ENCODE peak calls at places on chromosomes 6 and 20, in five cellular contexts. W is cardiac muscle cell, Q is stomach, A is mucosa of descending colon, P is pancreas. H is an unnamed sample.

GRCh38 chr6:89409461-89410035 is 2.5 kb downstream of the RRAGD start:
- DNase-seq in W (no peak), Q (no peak), A (no peak), P (no peak), H (no peak)

GRCh38 chr20:497979-498378 is 35.6 kb upstream of the TBC1D20 start:
- DNase-seq in W (no peak), Q (no peak), A (no peak), P (no peak), H (no peak)

GRCh38 chr6:7532232-7532631 is 9.2 kb upstream of the DSP start:
- DNase-seq in W (no peak), Q (peak), A (peak), P (peak), H (no peak)

GRCh38 chr6:12203001-12203400 is 87.2 kb upstream of the EDN1 start:
- DNase-seq in W (peak), Q (no peak), A (no peak), P (no peak), H (no peak)

GRCh38 chr6:26351544-26351953 is 13.4 kb upstream of the BTN3A2 start:
- DNase-seq in W (peak), Q (no peak), A (no peak), P (no peak), H (no peak)

GRCh38 chr6:72811971-72812421 is 190.1 kb downstream of the KCNQ5 start:
- DNase-seq in W (peak), Q (no peak), A (no peak), P (no peak), H (no peak)

GRCh38 chr20:59248031-59248684 is 52.3 kb upstream of the EDN3 start:
- DNase-seq in W (no peak), Q (no peak), A (no peak), P (no peak), H (no peak)

GRCh38 chr6:13058043-13058442 is 270.3 kb downstream of the TBC1D7 start:
- DNase-seq in W (no peak), Q (no peak), A (no peak), P (no peak), H (no peak)

GRCh38 chr20:63834545-63834880 is 3.4 kb upstream of the ZBTB46 start:
- DNase-seq in W (no peak), Q (no peak), A (no peak), P (no peak), H (peak)

GRCh38 chr6:26183581-26184408 is 96.6 kb downstream of the HFE start:
- DNase-seq in W (peak), Q (peak), A (peak), P (peak), H (peak)

GRCh38 chr20:35319206-35320197 is 27.3 kb upstream of the FAM83C start:
- DNase-seq in W (no peak), Q (no peak), A (no peak), P (no peak), H (no peak)

GRCh38 chr20:38804682-38805501 is 605 bp upstream of the PPP1R16B start:
- DNase-seq in W (peak), Q (peak), A (peak), P (no peak), H (no peak)

GRCh38 chr6:106474476-106474875 is 114.0 kb downstream of the CRYBG1 start:
- DNase-seq in W (peak), Q (no peak), A (no peak), P (no peak), H (no peak)
- TF ChIP-seq CTCF in W (no peak), Q (no peak), A (no peak), P (no peak), H (no peak)

DNA sequence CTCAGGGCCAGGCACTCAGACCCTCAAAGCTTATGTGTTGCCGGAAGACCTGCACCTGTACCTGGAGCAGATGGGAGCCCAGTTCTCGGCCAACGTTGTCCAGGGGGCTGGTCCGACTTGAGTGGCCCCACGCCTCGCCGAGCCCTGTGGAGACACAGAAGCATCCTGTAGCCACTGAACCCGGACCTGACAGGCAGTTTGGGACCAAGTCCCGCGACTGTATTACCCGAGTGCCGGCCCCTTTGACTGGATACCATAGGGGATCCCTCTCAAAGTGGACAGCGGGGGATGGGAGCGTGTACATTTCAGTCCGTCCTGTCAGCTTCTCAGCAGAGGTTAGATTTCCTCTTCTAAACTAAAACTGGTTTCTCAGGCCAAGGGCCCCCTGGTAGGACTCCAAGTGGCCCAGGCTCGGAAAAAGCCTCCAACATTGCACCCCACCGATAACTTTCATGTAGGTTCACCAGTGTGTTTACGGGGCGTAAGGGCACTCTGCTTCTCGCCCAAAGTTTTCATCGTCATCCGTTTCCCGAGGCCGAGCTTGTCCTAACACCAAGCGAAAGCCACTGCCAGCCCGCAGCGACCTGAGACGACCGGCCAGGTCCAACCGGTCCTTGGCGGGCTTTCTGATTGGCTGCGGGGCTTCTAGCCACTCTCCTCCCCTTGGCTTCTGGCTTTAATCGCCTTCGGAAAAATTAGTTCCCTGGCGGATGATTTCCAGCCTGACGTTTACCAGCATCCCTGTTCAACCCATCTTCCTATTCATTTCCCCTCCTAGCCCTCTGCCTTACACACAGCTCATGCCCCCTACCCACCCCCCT is 10.8 kb downstream of the SIM1 start:
- DNase-seq in W (no peak), Q (no peak), A (no peak), P (peak), H (no peak)
- H3K4me3 ChIP-seq in W (no peak), Q (no peak), A (no peak), P (no peak), H (no peak)

GRCh38 chr6:161444464-161444863 is 170.6 kb upstream of the AGPAT4 start:
- DNase-seq in W (peak), Q (no peak), A (no peak), P (peak), H (peak)
- TF ChIP-seq CTCF in W (peak), Q (peak), A (no peak), P (no peak), H (peak)

DNA sequence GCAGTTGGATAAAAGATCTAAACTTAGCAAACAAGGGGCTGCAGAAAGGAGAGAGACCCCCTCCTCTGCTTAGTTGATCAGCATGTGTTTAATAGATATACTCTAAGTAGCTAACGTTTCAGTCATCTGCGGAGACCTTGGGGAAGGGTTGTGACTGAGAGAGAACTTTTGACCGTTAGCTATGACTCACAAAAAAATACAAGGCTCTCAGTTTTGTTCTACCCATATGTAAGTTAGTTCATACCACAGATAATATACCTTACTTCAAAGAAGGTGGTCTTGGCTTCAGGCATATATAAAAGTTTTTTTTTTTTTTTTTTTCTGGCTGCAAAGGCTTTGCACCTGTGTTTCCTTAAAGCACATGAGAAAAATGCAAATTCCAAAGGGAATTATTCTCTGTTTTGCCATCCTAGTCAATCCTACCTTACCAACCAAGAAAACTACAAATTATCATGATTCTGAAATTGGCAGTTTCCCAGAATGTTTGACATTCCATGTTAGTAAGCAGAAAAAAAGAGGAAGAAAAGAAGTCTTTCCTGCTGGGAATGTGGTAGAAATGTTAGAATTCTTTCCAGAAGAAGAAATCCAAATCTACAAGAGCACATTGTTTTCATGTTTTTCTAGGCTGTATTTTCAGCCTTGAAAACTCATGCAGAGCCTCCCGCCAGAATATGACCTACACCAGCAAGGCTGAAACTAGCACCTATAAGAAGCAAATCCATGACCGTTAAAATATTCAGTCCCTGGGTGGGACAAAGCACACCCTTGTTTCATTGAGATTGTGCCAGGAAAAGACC is 259.1 kb downstream of the GJA1 start:
- DNase-seq in W (peak), Q (no peak), A (no peak), P (no peak), H (no peak)
- H3K4me3 ChIP-seq in W (no peak), Q (no peak), A (no peak), P (no peak), H (no peak)

DNA sequence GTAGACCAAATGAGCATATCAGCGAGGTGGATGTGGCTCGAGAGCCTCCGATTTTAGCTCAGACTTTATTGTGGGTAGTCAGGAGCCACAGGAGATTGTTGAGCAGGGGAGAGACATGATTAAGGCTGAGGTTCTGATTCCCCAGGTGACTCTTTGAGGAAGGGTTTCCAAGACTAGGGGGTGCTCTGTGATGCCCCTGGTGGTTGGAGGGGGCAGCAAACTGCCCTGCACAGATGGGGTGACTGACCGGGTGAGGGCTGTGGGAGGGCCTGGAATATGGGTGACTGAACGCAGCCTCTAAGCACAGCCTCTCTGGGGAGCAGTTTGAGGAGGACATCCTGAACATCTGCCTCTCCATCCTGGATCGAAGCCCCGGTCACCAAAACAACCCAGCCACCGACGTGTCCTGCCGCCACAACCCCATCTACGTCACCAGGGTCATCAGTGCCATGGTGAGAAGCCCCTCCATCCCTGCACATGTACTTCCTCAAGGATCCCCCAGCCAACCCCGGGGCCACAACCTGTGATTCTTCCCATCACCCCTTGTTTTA is 17.0 kb downstream of the TGM6 start:
- DNase-seq in W (no peak), Q (no peak), A (no peak), P (no peak), H (no peak)
- TF ChIP-seq CTCF in W (no peak), Q (no peak), A (no peak), P (no peak), H (no peak)

GRCh38 chr6:140537211-140537610 is 1162.8 kb upstream of the CITED2 start:
- DNase-seq in W (no peak), Q (no peak), A (no peak), P (no peak), H (no peak)
- H3K4me3 ChIP-seq in W (no peak), Q (no peak), A (no peak), P (no peak), H (no peak)

DNA sequence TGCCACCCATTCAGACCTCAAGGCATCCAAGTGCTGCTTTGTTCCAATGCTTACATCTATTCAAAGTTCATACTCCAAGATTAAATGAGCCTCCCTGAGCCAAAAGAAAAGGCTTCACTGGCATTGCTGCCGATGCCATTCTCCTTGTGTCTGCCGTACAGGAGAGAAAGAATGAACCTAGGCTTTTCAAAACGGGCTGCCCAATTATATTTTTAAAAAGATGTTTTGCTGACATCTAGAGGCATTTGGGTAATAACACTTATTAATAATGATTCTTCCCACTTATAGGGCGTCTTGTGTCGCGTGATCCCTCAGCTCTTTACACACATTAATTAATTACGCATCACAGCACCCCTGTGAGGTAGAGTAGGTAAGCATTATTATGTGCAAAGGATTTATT is 545.6 kb downstream of the PKHD1 start:
- DNase-seq in W (no peak), Q (no peak), A (no peak), P (no peak), H (no peak)
- TF ChIP-seq CTCF in W (no peak), Q (no peak), A (no peak), P (no peak), H (peak)

DNA sequence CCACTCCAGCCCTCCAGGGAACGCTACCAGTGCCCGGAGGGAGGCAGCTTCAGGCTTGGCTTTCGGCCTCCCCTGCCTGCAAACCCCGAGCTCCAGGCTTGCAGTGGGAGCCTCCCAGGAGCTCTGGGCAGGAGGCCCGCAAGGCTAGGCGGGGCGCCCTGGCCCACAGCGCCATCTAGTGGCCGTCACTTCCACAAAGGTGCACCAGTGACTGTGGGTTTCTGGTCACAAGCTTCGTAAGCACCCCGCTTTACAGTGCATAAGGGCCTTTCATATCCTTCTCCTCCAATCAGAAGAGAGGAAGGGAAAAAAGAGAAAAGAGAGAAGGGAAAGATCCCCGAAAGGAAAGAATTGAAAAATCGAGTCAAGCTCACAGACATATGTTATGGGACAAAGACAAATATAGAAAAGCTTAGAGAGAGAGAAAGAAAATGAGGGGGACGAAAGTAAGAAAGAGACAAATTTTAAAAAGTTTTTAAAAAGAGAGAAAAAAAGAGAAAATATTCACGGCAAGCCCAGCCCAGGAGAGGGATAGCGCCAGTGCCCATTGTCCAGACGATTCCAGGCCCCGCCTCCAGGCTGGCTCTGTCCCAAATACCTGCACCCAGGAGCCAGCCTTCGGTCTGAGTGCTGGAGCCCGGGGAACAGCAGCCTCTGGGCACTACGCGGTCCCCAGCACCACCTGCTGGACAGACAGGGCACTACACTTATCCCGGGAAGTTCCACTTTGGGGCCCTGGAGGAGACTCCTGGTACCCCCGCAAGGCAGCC is 207.1 kb downstream of the PREX1 start:
- DNase-seq in W (peak), Q (peak), A (peak), P (peak), H (peak)
- H3K4me3 ChIP-seq in W (peak), Q (peak), A (no peak), P (no peak), H (peak)

DNA sequence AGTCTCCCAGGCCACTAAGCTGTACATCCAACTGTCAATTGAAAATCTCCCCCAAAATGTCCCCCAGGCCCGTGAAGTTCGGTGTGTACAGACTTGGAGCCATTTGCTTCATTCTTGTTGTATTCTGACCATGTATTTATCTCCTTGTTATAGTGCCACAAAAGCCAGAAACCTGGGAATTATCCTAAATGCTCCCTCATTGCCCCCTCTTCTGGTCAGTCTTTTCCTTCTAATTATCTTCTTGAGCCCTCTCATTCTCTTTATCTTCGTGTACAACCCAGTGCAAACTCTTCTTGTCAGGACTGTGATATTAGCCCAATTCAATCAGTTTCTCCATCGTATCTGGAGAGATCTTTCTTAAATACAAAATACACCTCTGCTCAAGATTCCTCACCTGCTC is 64.7 kb downstream of the RFX6 start:
- DNase-seq in W (no peak), Q (no peak), A (no peak), P (no peak), H (no peak)
- TF ChIP-seq CTCF in W (no peak), Q (no peak), A (no peak), P (no peak), H (no peak)

GRCh38 chr6:35402136-35402855 is 49.8 kb upstream of the FANCE start:
- DNase-seq in W (no peak), Q (peak), A (no peak), P (no peak), H (no peak)

GRCh38 chr6:35403544-35404442 is 48.3 kb upstream of the FANCE start:
- DNase-seq in W (no peak), Q (no peak), A (no peak), P (no peak), H (no peak)

GRCh38 chr6:35402856-35403191 is 49.3 kb upstream of the FANCE start:
- DNase-seq in W (no peak), Q (no peak), A (no peak), P (no peak), H (no peak)

GRCh38 chr6:35401514-35401913 is 50.6 kb upstream of the FANCE start:
- DNase-seq in W (no peak), Q (peak), A (no peak), P (peak), H (no peak)

DNA sequence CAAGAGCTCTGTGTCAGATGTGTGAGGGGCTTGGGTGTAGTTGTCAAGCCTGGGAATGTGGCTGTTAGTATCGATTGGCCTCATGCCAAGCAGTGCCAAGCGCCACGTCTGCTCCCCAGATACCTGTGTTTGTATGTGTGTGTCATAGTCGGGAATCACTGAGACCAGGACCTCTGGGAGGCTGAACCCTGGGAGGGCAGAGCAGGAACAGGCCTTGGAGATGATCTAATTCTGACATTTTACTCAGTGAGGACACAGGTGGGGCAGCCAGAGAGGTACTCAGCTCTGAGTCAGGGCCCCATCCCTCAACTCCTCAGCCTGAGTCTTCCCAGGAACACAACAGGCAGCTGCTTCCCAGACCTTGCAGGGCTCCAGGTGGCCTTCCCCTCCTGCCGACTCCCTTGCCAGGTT is 51.2 kb upstream of the FANCE start:
- DNase-seq in W (no peak), Q (peak), A (no peak), P (no peak), H (no peak)
- H3K4me3 ChIP-seq in W (no peak), Q (no peak), A (no peak), P (no peak), H (no peak)